ENCODE peak calls at places on chromosomes 12 and 14, in nine cellular contexts. O, H, Z, R, L, C, X, W and D are unnamed samples.

GRCh38 chr12:97385121-97385520 is 77.5 kb upstream of the RMST start:
- DNase-seq in O (no peak), H (no peak), Z (no peak), R (no peak), L (no peak), C (no peak), X (no peak), W (no peak), D (no peak)

GRCh38 chr12:46387697-46388096 is 15.1 kb upstream of the SLC38A2 start:
- DNase-seq in O (no peak), H (no peak), Z (peak; percentile 36), R (no peak), L (no peak), C (no peak), X (peak; percentile 59), W (no peak), D (no peak)

GRCh38 chr12:75724913-75725312 is 213.5 kb upstream of the KRR1 start:
- DNase-seq in O (peak; percentile 36), H (no peak), Z (no peak), R (no peak), L (no peak), C (peak; percentile 37), X (no peak), W (no peak), D (peak; percentile 55)

GRCh38 chr12:3252416-3252815 is 175.2 kb downstream of the TSPAN9 start:
- DNase-seq in O (peak; percentile 96), H (peak; percentile 76), Z (peak; percentile 72), R (no peak), L (peak; percentile 84), C (no peak), X (no peak), W (no peak), D (no peak)

GRCh38 chr14:25833341-25834121 is 764.3 kb downstream of the NOVA1 start:
- DNase-seq in O (peak; percentile 20), H (no peak), Z (peak; percentile 11), R (peak; percentile 80), L (no peak), C (peak; percentile 3), X (peak; percentile 81), W (no peak), D (peak; percentile 12)

GRCh38 chr14:70097576-70098256 is 91.0 kb downstream of the SLC8A3 start:
- DNase-seq in O (no peak), H (no peak), Z (no peak), R (no peak), L (no peak), C (no peak), X (no peak), W (no peak), D (no peak)

GRCh38 chr12:95473440-95473946 is 459 bp upstream of the METAP2 start:
- DNase-seq in O (no peak), H (no peak), Z (peak; percentile 48), R (peak; percentile 45), L (no peak), C (peak; percentile 45), X (no peak), W (peak; percentile 12), D (peak; percentile 25)

GRCh38 chr14:98602983-98603382 is 669.0 kb downstream of the BCL11B start:
- DNase-seq in O (no peak), H (no peak), Z (no peak), R (no peak), L (no peak), C (no peak), X (no peak), W (no peak), D (no peak)

GRCh38 chr12:12899530-12900380 is 8.4 kb downstream of the GPRC5A start:
- DNase-seq in O (peak; percentile 52), H (no peak), Z (no peak), R (no peak), L (no peak), C (no peak), X (no peak), W (no peak), D (no peak)

GRCh38 chr12:123992118-123992825 is 19.3 kb downstream of the ZNF664 start:
- DNase-seq in O (no peak), H (no peak), Z (no peak), R (no peak), L (no peak), C (no peak), X (no peak), W (no peak), D (no peak)

DNA sequence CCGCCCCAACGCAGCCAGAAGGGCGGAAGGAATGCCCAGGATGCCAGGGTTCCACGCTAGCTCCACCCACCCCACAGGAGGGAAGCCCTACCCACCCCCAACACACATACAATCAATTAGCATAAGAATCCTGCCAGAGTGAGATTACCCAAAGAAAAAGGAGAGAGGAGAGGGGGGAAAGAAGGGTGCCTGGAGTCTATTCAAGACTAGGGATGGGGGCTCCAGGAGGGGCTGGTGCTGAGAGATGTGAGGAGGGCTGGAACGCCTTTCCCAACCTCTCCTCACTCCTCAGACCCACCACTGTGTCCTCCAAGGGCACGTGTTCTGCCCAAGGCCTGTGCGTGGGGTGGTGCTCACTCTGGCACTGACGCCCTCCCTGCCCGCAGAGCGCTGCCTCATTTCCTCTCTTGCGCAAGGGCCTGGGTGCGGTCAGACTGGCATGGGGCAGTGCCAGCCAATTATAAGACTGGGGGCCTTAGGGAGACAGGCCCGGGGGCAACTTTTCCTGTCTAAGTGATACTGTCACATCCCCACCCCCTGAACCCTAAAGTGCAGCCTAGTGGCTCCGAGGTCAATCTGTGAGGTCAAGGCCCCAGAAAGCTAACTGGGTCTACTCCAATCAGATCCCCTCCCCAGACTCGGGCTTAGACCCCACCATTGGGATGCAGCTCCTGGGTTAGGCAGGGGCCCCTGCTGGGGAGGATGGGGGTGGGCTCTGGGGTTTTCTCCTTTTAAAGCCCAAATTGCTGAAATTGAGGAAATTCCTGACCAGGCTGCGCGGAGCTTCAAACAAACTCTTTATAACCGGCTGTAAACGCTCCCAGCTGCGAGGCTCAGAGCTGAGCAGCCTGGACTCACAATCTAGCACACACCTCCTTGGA is 10.2 kb upstream of the ITGB7 start:
- DNase-seq in O (no peak), H (no peak), Z (peak; percentile 83), R (peak; percentile 79), L (no peak), C (no peak), X (peak; percentile 93), W (no peak), D (no peak)
- H3K4me1 ChIP-seq in O (peaks cover 64% of the 10 kb centered on the region), H (peaks cover 28% of the 10 kb centered on the region), Z (peaks cover 41% of the 10 kb centered on the region), R (peaks cover 39% of the 10 kb centered on the region), L (peaks cover 19% of the 10 kb centered on the region), C (peaks cover 26% of the 10 kb centered on the region), X (peaks cover 10% of the 10 kb centered on the region), W (peaks cover 5% of the 10 kb centered on the region), D (peaks cover 7% of the 10 kb centered on the region)

DNA sequence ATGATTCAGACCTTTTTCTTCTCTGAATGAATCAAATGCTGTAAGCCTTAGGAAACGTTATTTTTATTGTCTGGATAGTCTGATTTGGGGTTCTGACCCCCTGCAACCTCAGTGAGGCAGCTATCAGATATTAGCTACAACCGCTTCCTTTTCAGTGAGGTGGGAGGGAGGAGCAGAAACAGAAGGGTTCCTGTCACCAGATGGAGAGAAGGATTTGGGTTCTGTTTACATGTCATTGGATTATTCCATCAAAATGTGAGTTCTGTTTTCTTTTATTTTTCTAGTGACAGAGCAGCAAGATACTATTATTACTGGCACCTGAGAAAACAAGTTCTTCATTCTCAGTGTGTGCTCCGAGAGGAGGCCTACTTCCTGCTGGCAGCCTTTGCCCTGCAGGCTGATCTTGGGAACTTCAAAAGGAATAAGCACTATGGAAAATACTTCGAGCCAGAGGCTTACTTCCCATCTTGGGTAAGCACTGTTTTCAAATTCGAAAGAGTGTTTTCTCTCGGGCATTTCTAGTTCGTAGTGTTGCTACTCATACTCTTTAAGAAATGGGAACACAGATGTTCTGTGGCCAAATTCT is 52.8 kb downstream of the FRMD6 start:
- DNase-seq in O (no peak), H (no peak), Z (no peak), R (no peak), L (no peak), C (no peak), X (peak; percentile 58), W (no peak), D (no peak)
- H3K4me3 ChIP-seq in O (no peak overlapping the region), H (no peak overlapping the region), Z (no peak overlapping the region), R (no peak overlapping the region), L (no peak overlapping the region), C (no peak overlapping the region), X (no peak overlapping the region), W (no peak overlapping the region), D (no peak overlapping the region)

DNA sequence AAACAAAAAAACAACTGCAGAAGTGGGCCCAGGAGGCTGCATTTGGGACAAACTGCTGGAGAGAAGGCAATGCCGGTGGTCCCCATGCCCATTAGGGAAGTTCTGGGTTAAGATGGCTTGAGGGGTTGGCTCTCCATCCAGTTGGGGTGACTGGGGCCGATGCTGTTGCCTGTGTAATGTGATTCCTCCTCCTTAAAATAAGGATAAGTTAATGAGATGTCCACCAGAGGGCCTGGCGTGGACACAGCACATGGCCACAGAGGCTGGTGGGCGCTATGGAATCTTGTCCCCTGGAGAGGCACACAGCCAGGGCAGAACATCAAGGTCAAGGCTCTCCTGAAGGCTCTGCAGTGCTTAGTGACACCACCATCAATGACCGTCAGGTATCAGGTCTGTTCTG is 1.0 kb upstream of the TESC start:
- DNase-seq in O (peak; percentile 27), H (no peak), Z (no peak), R (peak; percentile 52), L (no peak), C (peak; percentile 71), X (peak; percentile 75), W (no peak), D (no peak)
- TF ChIP-seq CTCF in O (peak; percentile 45), H (no peak), Z (no peak), R (peak; percentile 49), L (no peak), C (peak; percentile 51), X (peak; percentile 61), W (no peak), D (peak; percentile 22)

GRCh38 chr14:65787461-65787860 is 374.9 kb downstream of the FUT8 start:
- DNase-seq in O (no peak), H (no peak), Z (no peak), R (no peak), L (no peak), C (no peak), X (no peak), W (no peak), D (no peak)

GRCh38 chr14:65780566-65780965 is 368.0 kb downstream of the FUT8 start:
- DNase-seq in O (no peak), H (no peak), Z (no peak), R (no peak), L (no peak), C (no peak), X (no peak), W (no peak), D (no peak)

GRCh38 chr14:65784574-65784973 is 372.0 kb downstream of the FUT8 start:
- DNase-seq in O (no peak), H (no peak), Z (no peak), R (no peak), L (no peak), C (no peak), X (peak; percentile 24), W (no peak), D (no peak)

GRCh38 chr14:65783101-65783500 is 370.6 kb downstream of the FUT8 start:
- DNase-seq in O (no peak), H (no peak), Z (no peak), R (no peak), L (no peak), C (no peak), X (peak; percentile 13), W (no peak), D (no peak)

DNA sequence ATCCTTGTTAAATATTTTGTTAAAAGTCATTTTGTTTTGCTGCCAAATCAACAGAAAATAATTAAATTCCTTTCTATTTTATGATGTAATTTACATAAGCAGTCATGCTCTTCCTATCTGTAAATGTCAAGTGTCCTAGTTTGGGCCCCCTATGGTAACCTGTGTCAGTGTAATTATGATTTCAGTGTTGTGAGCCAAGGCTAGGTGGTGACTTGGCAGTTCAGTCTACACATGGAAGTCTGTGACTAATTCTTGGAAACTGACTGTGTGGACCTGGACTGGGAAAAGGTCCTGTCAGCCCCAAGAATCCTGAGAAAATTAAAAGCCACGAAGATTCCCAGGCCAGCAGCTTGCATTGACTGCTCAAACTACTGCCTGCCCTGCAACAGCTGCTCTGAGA is 371.0 kb downstream of the FUT8 start:
- DNase-seq in O (no peak), H (no peak), Z (no peak), R (no peak), L (no peak), C (no peak), X (peak; percentile 28), W (no peak), D (no peak)
- H3K4me1 ChIP-seq in O (no peaks in the 10 kb centered on the region), H (no peaks in the 10 kb centered on the region), Z (no peaks in the 10 kb centered on the region), R (no peaks in the 10 kb centered on the region), L (no peaks in the 10 kb centered on the region), C (no peaks in the 10 kb centered on the region), X (no peaks in the 10 kb centered on the region), W (no peaks in the 10 kb centered on the region), D (no peaks in the 10 kb centered on the region)